ENCODE peak calls at places on chromosome 3, in nine cellular contexts. One of them, this sample, is unnamed.

GRCh38 chr3:141402476-141403171 is 34.3 kb downstream of the ZBTB38 start:
- DNase-seq in PC-9: no peak
- DNase-seq in MV-4-11: no peak
- DNase-seq in MCF 10A: peak; percentile 60
- DNase-seq in HS-27A: no peak
- DNase-seq in NCI-H460: peak; percentile 80
- DNase-seq in osteocyte: no peak
- DNase-seq in T1000: no peak
- DNase-seq in heart left ventricle: peak; percentile 79
- DNase-seq in this sample: peak; percentile 45

GRCh38 chr3:50444213-50444612 is 59.2 kb downstream of the CACNA2D2 start:
- DNase-seq in HS-27A: no peak
- DNase-seq in PC-9: no peak
- DNase-seq in MCF 10A: no peak
- DNase-seq in MV-4-11: no peak
- DNase-seq in NCI-H460: no peak
- DNase-seq in T1000: no peak
- DNase-seq in osteocyte: no peak
- DNase-seq in heart left ventricle: no peak
- DNase-seq in this sample: no peak

GRCh38 chr3:174147798-174148197 is 711.3 kb upstream of the NAALADL2 start:
- DNase-seq in T1000: no peak
- DNase-seq in heart left ventricle: no peak
- DNase-seq in NCI-H460: no peak
- DNase-seq in MCF 10A: no peak
- DNase-seq in MV-4-11: no peak
- DNase-seq in HS-27A: no peak
- DNase-seq in osteocyte: no peak
- DNase-seq in PC-9: no peak
- DNase-seq in this sample: no peak

GRCh38 chr3:56086355-56086754 is 381.9 kb downstream of the ERC2 start:
- DNase-seq in MCF 10A: no peak
- DNase-seq in NCI-H460: no peak
- DNase-seq in PC-9: no peak
- DNase-seq in osteocyte: no peak
- DNase-seq in HS-27A: no peak
- DNase-seq in T1000: no peak
- DNase-seq in MV-4-11: peak; percentile 20
- DNase-seq in heart left ventricle: no peak
- DNase-seq in this sample: no peak

GRCh38 chr3:187746059-187746453 is 788 bp upstream of the BCL6 start:
- DNase-seq in osteocyte: no peak
- DNase-seq in PC-9: no peak
- DNase-seq in NCI-H460: no peak
- DNase-seq in heart left ventricle: no peak
- DNase-seq in HS-27A: no peak
- DNase-seq in MV-4-11: no peak
- DNase-seq in T1000: no peak
- DNase-seq in MCF 10A: no peak
- DNase-seq in this sample: no peak

GRCh38 chr3:196837819-196838420 is 29.8 kb upstream of the SENP5 start:
- DNase-seq in heart left ventricle: peak; percentile 56
- DNase-seq in HS-27A: peak; percentile 29
- DNase-seq in MCF 10A: peak; percentile 77
- DNase-seq in PC-9: peak; percentile 55
- DNase-seq in T1000: no peak
- DNase-seq in MV-4-11: peak; percentile 59
- DNase-seq in osteocyte: no peak
- DNase-seq in NCI-H460: peak; percentile 39
- DNase-seq in this sample: peak; percentile 5

GRCh38 chr3:98901032-98901464 is 447 bp downstream of the DCBLD2 start:
- DNase-seq in HS-27A: no peak
- DNase-seq in MCF 10A: peak; percentile 74
- DNase-seq in osteocyte: no peak
- DNase-seq in MV-4-11: no peak
- DNase-seq in NCI-H460: peak; percentile 25
- DNase-seq in heart left ventricle: peak; percentile 55
- DNase-seq in T1000: no peak
- DNase-seq in PC-9: peak; percentile 60
- DNase-seq in this sample: peak; percentile 52

GRCh38 chr3:2823016-2823415 is 287.2 kb downstream of the IL5RA start:
- DNase-seq in HS-27A: no peak
- DNase-seq in PC-9: no peak
- DNase-seq in MV-4-11: peak; percentile 17
- DNase-seq in NCI-H460: no peak
- DNase-seq in T1000: peak; percentile 39
- DNase-seq in heart left ventricle: no peak
- DNase-seq in osteocyte: no peak
- DNase-seq in MCF 10A: peak; percentile 25
- DNase-seq in this sample: no peak

GRCh38 chr3:158791259-158791920 is 10.5 kb upstream of the MFSD1 start:
- DNase-seq in HS-27A: no peak
- DNase-seq in NCI-H460: peak; percentile 60
- DNase-seq in PC-9: peak; percentile 64
- DNase-seq in osteocyte: no peak
- DNase-seq in heart left ventricle: no peak
- DNase-seq in MCF 10A: peak; percentile 71
- DNase-seq in T1000: no peak
- DNase-seq in MV-4-11: peak; percentile 73
- DNase-seq in this sample: peak; percentile 62

GRCh38 chr3:169420429-169420828 is 243.1 kb downstream of the MECOM start:
- DNase-seq in PC-9: no peak
- DNase-seq in HS-27A: no peak
- DNase-seq in osteocyte: no peak
- DNase-seq in T1000: no peak
- DNase-seq in MV-4-11: peak; percentile 30
- DNase-seq in NCI-H460: no peak
- DNase-seq in MCF 10A: no peak
- DNase-seq in heart left ventricle: no peak
- DNase-seq in this sample: no peak

This sample was measured in SHP77.